ENCODE peak calls at places on chromosomes 1 and 21, in four cellular contexts. S, D, Z and M are unnamed samples.

GRCh38 chr1:56357931-56358783 is 221.2 kb downstream of the PLPP3 start:
- DNase-seq in S (no peak), D (no peak), Z (no peak), M (no peak)

GRCh38 chr1:145977486-145978476 is 13.3 kb downstream of the POLR3GL start:
- DNase-seq in S (peak), D (peak), Z (no peak), M (peak)

GRCh38 chr1:115099693-115100050 is 10.4 kb upstream of the TSPAN2 start:
- DNase-seq in S (no peak), D (no peak), Z (no peak), M (no peak)

GRCh38 chr1:248596615-248597014 is 885 bp downstream of the OR2T10 start:
- DNase-seq in S (no peak), D (peak), Z (no peak), M (no peak)

GRCh38 chr1:221756830-221757551 is 15.1 kb upstream of the DUSP10 start:
- DNase-seq in S (no peak), D (no peak), Z (peak), M (no peak)

GRCh38 chr1:225430301-225430700 is 2.5 kb upstream of the LBR start:
- DNase-seq in S (no peak), D (no peak), Z (no peak), M (no peak)

GRCh38 chr1:1120866-1121563 is 5.1 kb upstream of the C1orf159 start:
- DNase-seq in S (peak), D (no peak), Z (no peak), M (peak)

GRCh38 chr1:47755368-47755990 is 241.7 kb downstream of the TRABD2B start:
- DNase-seq in S (peak), D (peak), Z (no peak), M (peak)

GRCh38 chr21:36690637-36691538 is 8.0 kb upstream of the SIM2 start:
- DNase-seq in S (no peak), D (no peak), Z (no peak), M (no peak)

GRCh38 chr1:31591425-31592093 is 15.2 kb downstream of the TINAGL1 start:
- DNase-seq in S (no peak), D (no peak), Z (no peak), M (peak)

GRCh38 chr1:5660141-5660935 is 331.9 kb downstream of the NPHP4 start:
- DNase-seq in S (no peak), D (no peak), Z (no peak), M (no peak)

GRCh38 chr1:225447649-225448048 is 19.8 kb upstream of the LBR start:
- DNase-seq in S (no peak), D (no peak), Z (no peak), M (no peak)

GRCh38 chr1:24966724-24967346 is 36.8 kb upstream of the RUNX3 start:
- DNase-seq in S (no peak), D (peak), Z (peak), M (no peak)

GRCh38 chr1:44644806-44645205 is 29.5 kb downstream of the TMEM53 start:
- DNase-seq in S (no peak), D (no peak), Z (no peak), M (no peak)

GRCh38 chr1:117573386-117574040 is 32.3 kb upstream of the TENT5C start:
- DNase-seq in S (no peak), D (no peak), Z (no peak), M (no peak)

GRCh38 chr1:180181048-180181447 is 26.4 kb downstream of the QSOX1 start:
- DNase-seq in S (peak), D (peak), Z (no peak), M (peak)

GRCh38 chr1:26181586-26182371 is 4.5 kb downstream of the CNKSR1 start:
- DNase-seq in S (no peak), D (no peak), Z (no peak), M (no peak)

GRCh38 chr1:173205146-173206051 is 1.7 kb downstream of the TNFSF4 start:
- DNase-seq in S (no peak), D (no peak), Z (no peak), M (no peak)

GRCh38 chr1:151006331-151007052 is at the start of gene MINDY1:
- DNase-seq in S (peak), D (peak), Z (peak), M (peak)

GRCh38 chr1:23394176-23394575 is 24.5 kb upstream of the ZNF436 start:
- DNase-seq in S (no peak), D (no peak), Z (no peak), M (no peak)

GRCh38 chr1:183764981-183765380 is 39.9 kb upstream of the RGL1 start:
- DNase-seq in S (no peak), D (no peak), Z (no peak), M (no peak)

GRCh38 chr1:109595540-109595939 is 23.9 kb downstream of the GNAT2 start:
- DNase-seq in S (no peak), D (no peak), Z (no peak), M (no peak)

DNA sequence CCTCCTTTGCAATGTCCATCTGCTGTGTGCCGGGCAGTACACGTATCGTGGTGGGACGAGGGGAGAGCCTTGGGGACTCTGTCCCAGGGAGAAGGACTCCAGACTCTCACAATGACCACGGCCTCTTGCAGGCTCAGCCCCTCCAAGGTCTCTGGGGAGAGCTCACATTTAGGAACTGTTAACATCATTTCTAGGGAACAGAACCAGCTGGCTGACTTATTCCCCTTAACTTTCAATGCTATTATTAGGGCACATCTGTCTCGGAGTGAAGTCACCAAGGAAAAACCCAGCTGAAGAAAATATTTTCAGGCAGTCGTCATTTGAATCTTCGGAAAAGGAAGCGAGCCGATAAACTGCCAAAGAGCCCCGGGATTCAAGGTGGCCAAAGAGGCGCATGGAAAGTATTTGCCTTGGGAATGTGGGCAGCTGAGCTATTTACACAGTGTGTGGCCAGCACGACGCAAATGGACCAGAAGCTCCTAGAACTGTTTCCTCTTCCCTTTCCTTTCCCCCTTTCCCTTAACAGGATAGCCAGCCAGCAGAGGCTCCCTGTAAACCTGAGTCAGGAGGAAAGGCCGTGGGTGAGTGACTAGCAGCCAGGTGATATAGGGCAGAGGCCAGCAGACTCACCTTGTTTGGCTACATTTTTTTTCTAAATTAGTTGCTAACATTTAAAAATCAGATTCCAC is 74.5 kb downstream of the ITPKB start:
- DNase-seq in S (no peak), D (no peak), Z (no peak), M (no peak)
- TF ChIP-seq USF1 in S (no peak), D (no peak), Z (no peak), M (no peak)

DNA sequence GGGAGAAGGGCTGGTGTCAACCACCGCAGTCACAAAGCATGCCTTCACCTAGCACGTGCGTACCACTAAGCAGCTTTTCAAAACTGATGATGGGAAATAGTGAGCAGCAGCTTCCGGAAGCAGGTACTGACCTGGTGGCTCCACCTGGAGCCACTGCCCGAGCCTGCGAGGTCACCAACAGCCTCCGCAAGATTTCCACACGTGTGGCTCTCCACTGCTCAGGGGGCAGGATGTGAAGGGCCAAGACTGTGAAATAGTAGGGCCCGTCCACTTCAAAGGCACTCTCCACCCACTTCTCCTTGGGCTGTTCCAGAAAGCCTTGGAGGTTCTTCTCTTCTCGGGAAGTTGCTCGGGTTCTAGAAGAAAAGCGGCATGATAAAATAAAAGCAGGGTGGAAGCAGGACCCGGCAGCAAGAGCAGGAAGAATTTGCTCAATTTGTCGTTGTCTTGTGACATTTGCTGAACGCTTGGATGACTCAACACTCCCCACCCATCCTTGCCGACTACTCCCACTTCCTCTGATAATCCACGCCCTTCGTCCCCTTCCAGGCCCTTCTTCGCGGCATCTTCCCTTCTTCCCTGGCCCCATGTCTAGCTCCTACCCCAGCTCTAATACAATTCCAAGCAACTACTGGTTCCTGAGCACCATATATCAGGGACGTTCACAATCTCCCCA is 124.9 kb upstream of the IFFO2 start:
- DNase-seq in S (no peak), D (peak), Z (no peak), M (no peak)
- TF ChIP-seq USF1 in S (no peak), D (no peak), Z (no peak), M (no peak)

GRCh38 chr1:17544951-17545350 is 5.5 kb downstream of the ARHGEF10L start:
- DNase-seq in S (no peak), D (no peak), Z (no peak), M (no peak)
- TF ChIP-seq USF1 in S (no peak), D (no peak), Z (no peak), M (no peak)

DNA sequence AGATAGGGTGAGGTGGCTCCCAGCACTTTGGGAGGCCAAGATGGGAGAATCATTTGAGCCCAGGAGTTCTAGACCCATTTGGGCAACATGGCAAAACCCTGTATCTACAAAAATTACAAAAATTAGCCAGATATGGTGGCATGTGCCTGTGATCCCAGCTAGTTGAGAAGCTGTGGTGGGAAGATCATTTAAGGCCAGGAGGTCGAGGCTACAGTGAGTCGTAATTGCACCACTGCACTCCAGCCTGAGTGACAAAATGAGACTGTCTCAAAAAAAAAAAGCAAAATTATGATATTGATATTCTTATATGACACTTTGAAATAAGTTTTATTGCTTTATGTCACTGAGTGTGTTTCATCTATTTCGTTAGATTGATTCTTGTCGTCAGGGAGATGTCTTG is 7.4 kb downstream of the ACADM start:
- DNase-seq in S (no peak), D (no peak), Z (no peak), M (no peak)
- TF ChIP-seq USF1 in S (no peak), D (no peak), Z (no peak), M (no peak)

GRCh38 chr1:9842781-9843575 is 19.2 kb upstream of the CLSTN1 start:
- DNase-seq in S (no peak), D (no peak), Z (no peak), M (peak)
- TF ChIP-seq USF1 in S (no peak), D (no peak), Z (no peak), M (no peak)

DNA sequence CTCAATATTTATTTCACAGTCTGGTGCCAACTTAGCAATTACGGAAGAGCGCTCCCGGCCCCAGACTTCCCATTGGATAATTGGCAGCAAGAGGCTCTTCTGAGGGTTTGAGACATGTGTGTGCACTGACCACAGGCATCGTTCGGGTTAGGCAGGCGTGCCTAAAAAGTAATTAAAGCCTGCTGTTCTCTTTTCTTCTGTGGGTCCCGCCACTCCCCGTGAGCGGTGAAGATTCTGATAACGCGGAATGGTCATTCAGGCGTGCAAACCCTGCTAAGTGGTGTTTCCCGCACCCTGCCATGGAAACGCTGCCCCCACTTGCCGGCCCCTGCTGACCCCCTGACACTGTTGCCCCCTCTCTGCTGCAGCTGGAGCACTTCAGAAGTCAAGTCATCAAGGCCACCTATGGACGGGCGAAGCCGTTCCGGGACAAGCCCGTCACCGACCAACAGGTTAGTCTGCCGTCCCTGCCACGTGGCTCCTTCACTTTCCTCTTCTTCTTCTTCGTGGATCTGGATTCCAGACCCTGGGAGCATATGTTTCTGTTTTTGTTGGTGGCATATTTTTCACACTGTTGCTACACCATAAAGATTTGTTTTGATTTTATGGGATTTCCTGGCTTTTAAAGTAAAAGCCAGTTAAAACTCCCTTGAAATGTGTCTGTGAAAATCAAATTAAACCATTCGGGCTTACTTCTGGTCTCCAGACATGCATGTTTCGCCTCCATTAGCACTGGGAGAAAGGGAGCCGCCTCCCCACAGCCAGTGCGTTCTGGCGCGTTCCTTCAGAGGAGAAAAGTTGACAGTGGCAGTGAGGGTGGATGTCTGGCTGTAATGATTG is 79.9 kb downstream of the FHAD1 start:
- DNase-seq in S (no peak), D (no peak), Z (no peak), M (peak)
- TF ChIP-seq USF1 in S (no peak), D (no peak), Z (no peak), M (no peak)

GRCh38 chr21:44353200-44353970 is at the start of gene TRPM2:
- DNase-seq in S (no peak), D (no peak), Z (no peak), M (no peak)
- TF ChIP-seq USF1 in S (no peak), D (no peak), Z (no peak), M (no peak)

DNA sequence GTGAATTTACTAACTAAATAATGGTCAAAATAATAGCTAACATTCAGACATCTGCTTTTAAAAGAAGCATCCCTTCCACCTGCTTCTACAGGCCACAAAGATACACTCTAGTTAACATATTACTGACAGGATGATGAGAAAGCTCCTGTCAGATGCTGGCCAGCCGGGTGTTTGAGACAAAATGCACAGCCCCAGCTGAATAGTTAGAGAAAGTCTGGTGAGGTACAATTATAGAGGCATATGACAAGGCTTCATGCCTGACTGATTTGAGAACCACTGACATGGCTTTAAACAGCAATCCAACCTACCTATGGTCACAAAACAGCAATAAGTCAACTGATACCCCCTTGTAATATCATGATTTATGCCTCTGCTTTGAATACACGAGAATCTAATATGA is 137.0 kb downstream of the DENND1B start:
- DNase-seq in S (no peak), D (no peak), Z (no peak), M (no peak)
- TF ChIP-seq USF1 in S (no peak), D (no peak), Z (no peak), M (no peak)

GRCh38 chr1:51347398-51348146 is 17.2 kb upstream of the TTC39A start:
- DNase-seq in S (no peak), D (no peak), Z (no peak), M (no peak)
- TF ChIP-seq USF1 in S (no peak), D (no peak), Z (no peak), M (no peak)

GRCh38 chr1:52142220-52143153 is 598 bp downstream of the ZFYVE9 start:
- DNase-seq in S (peak), D (peak), Z (no peak), M (peak)

GRCh38 chr1:52145137-52145536 is 3.2 kb downstream of the ZFYVE9 start:
- DNase-seq in S (no peak), D (no peak), Z (no peak), M (no peak)

GRCh38 chr1:52141513-52142219 is at the start of gene ZFYVE9:
- DNase-seq in S (peak), D (peak), Z (no peak), M (peak)

GRCh38 chr1:52139817-52140540 is 1.9 kb upstream of the ZFYVE9 start:
- DNase-seq in S (no peak), D (no peak), Z (peak), M (no peak)

GRCh38 chr1:52140633-52141512 is 1.0 kb upstream of the ZFYVE9 start:
- DNase-seq in S (no peak), D (no peak), Z (no peak), M (peak)
- TF ChIP-seq USF1 in S (no peak), D (no peak), Z (no peak), M (no peak)